ENCODE peak calls at places on chromosome X, in nine cellular contexts. Y is fibroblast of villous mesenchyme; S is fibroblast of pulmonary artery; H is iris pigment epithelial cell; R is stimulated activated naive CD8-positive, alpha-beta T cell treated with anti-CD3 and anti-CD28 coated beads, Interleukin-15, Interleukin-2, amounts not matched to agents 100 U/mL and 50 U/mL, for 24 hours; C is naive thymus-derived CD4-positive, alpha-beta T cell; I is fibroblast of lung; T is activated CD4-positive, alpha-beta T cell treated with anti-CD3 and anti-CD28 coated beads for 4 hours; U is coronary artery. K is an unnamed sample.

GRCh38 chrX:8879750-8880149 is 78.6 kb upstream of the FAM9A start:
- DNase-seq in H (peak), I (peak), S (peak), R (peak), U (no peak), Y (peak), T (peak), C (peak), K (peak)

GRCh38 chrX:40331353-40331752 is 233.6 kb upstream of the BCOR start:
- DNase-seq in C (no peak), T (no peak), S (no peak), I (no peak), R (no peak), Y (no peak), H (no peak), U (no peak), K (no peak)

GRCh38 chrX:48531359-48531954 is 8.1 kb upstream of the TBC1D25 start:
- DNase-seq in H (peak), T (no peak), S (peak), C (no peak), U (no peak), R (no peak), I (peak), Y (peak), K (no peak)

GRCh38 chrX:20594985-20595384 is 328.3 kb upstream of the RPS6KA3 start:
- DNase-seq in R (no peak), T (no peak), I (peak), U (no peak), H (no peak), S (peak), Y (no peak), C (no peak), K (no peak)

GRCh38 chrX:39810901-39811300 is 286.9 kb downstream of the BCOR start:
- DNase-seq in I (no peak), U (no peak), R (no peak), S (no peak), T (no peak), C (no peak), H (no peak), Y (no peak), K (no peak)

GRCh38 chrX:136032370-136032769 is 47.1 kb downstream of the SLC9A6 start:
- DNase-seq in U (no peak), H (no peak), C (no peak), S (no peak), R (no peak), Y (peak), I (peak), T (no peak), K (no peak)

GRCh38 chrX:15761564-15762191 is 23.6 kb downstream of the CA5B start:
- DNase-seq in R (peak), Y (peak), T (peak), S (peak), U (no peak), C (peak), H (no peak), I (peak), K (peak)

GRCh38 chrX:27444093-27444908 is 18.8 kb downstream of the PPP4R3C start:
- DNase-seq in H (peak), S (no peak), R (no peak), C (no peak), U (no peak), T (no peak), Y (peak), I (peak), K (no peak)

GRCh38 chrX:148556498-148556897 is 56.1 kb downstream of the AFF2 start:
- DNase-seq in R (no peak), Y (no peak), C (no peak), H (no peak), S (no peak), U (no peak), T (no peak), I (no peak), K (no peak)

GRCh38 chrX:133859336-133859735 is 126.1 kb downstream of the GPC3 start:
- DNase-seq in U (no peak), S (no peak), I (no peak), R (no peak), Y (no peak), T (no peak), H (no peak), C (no peak), K (no peak)

GRCh38 chrX:70174754-70175153 is 2.5 kb upstream of the DGAT2L6 start:
- DNase-seq in R (no peak), U (no peak), Y (no peak), S (peak), H (peak), I (peak), T (no peak), C (no peak), K (no peak)

GRCh38 chrX:19670321-19670750 is 155.0 kb upstream of the MAP3K15 start:
- DNase-seq in S (peak), U (no peak), T (no peak), R (no peak), I (peak), Y (peak), H (peak), C (no peak), K (no peak)

GRCh38 chrX:45719751-45720501 is 519.2 kb upstream of the DIPK2B start:
- DNase-seq in Y (no peak), I (no peak), S (peak), U (no peak), C (no peak), T (no peak), H (peak), R (no peak), K (no peak)

GRCh38 chrX:8067754-8068469 is 103.2 kb downstream of the VCX2 start:
- DNase-seq in U (no peak), H (peak), C (no peak), T (no peak), I (peak), Y (peak), S (peak), R (no peak), K (no peak)

GRCh38 chrX:68428431-68428830 is 4.9 kb downstream of the OPHN1 start:
- DNase-seq in C (no peak), I (peak), Y (peak), H (peak), S (peak), U (no peak), T (no peak), R (no peak), K (no peak)

GRCh38 chrX:17567821-17568220 is 169.5 kb upstream of the SCML1 start:
- DNase-seq in R (no peak), H (no peak), C (no peak), S (no peak), U (no peak), I (no peak), T (no peak), Y (no peak), K (no peak)

GRCh38 chrX:38431525-38431924 is 79.1 kb downstream of the OTC start:
- DNase-seq in S (no peak), T (no peak), H (no peak), I (no peak), C (no peak), Y (no peak), R (no peak), U (no peak), K (no peak)

GRCh38 chrX:143661286-143661685 is 25.4 kb upstream of the SLITRK4 start:
- DNase-seq in T (no peak), C (no peak), I (no peak), S (no peak), R (no peak), Y (no peak), H (no peak), U (no peak), K (no peak)

GRCh38 chrX:332916-333610 is 14.5 kb upstream of the GTPBP6 start:
- DNase-seq in H (no peak), R (no peak), T (no peak), U (no peak), C (no peak), S (no peak), I (no peak), Y (no peak), K (no peak)

GRCh38 chrX:29530520-29530919 is 684.8 kb upstream of the MAGEB2 start:
- DNase-seq in R (no peak), H (peak), T (no peak), I (peak), Y (peak), S (peak), C (no peak), U (no peak), K (no peak)

GRCh38 chrX:13088155-13088485 is 43.7 kb upstream of the FAM9C start:
- DNase-seq in C (no peak), S (no peak), R (no peak), Y (no peak), T (no peak), U (no peak), I (no peak), H (no peak), K (peak)

GRCh38 chrX:19866626-19867410 is 20.6 kb downstream of the SH3KBP1 start:
- DNase-seq in R (no peak), T (no peak), I (no peak), H (no peak), C (no peak), Y (no peak), U (no peak), S (no peak), K (peak)

GRCh38 chrX:12779534-12779933 is 11.7 kb upstream of the PRPS2 start:
- DNase-seq in S (peak), U (no peak), I (no peak), H (peak), Y (no peak), C (no peak), T (no peak), R (no peak), K (no peak)

GRCh38 chrX:17373337-17373736 is 1.7 kb upstream of the NHS start:
- DNase-seq in U (no peak), Y (no peak), S (no peak), H (no peak), T (no peak), R (no peak), I (no peak), C (no peak), K (no peak)

GRCh38 chrX:107537815-107538214 is 88.4 kb downstream of the FRMPD3 start:
- DNase-seq in Y (peak), C (peak), U (no peak), S (peak), R (peak), I (peak), T (peak), H (peak), K (peak)

GRCh38 chrX:68503830-68504229 is 5.0 kb downstream of the YIPF6 start:
- DNase-seq in I (no peak), S (no peak), H (peak), T (peak), C (no peak), R (peak), Y (peak), U (no peak), K (no peak)

GRCh38 chrX:101397779-101398178 is 7.0 kb downstream of the RPL36A start:
- DNase-seq in S (no peak), U (no peak), I (peak), T (no peak), Y (no peak), C (no peak), R (no peak), H (peak), K (no peak)

GRCh38 chrX:69615779-69616519 is at the start of gene EDA:
- DNase-seq in H (peak), C (peak), R (peak), I (peak), Y (peak), S (peak), T (peak), U (peak), K (peak)

GRCh38 chrX:141320801-141321200 is 78.5 kb upstream of the SPANXC start:
- DNase-seq in C (no peak), R (no peak), Y (no peak), S (peak), I (no peak), H (peak), T (no peak), U (no peak), K (no peak)

GRCh38 chrX:115642304-115642703 is 81.3 kb downstream of the PLS3 start:
- DNase-seq in R (no peak), H (no peak), T (no peak), C (no peak), S (no peak), I (no peak), U (no peak), Y (no peak), K (peak)

GRCh38 chrX:989959-990510 is 222.4 kb downstream of the CRLF2 start:
- DNase-seq in R (no peak), Y (peak), S (peak), H (peak), I (peak), C (peak), T (peak), U (peak), K (peak)

GRCh38 chrX:19772306-19772705 is 115.1 kb downstream of the SH3KBP1 start:
- DNase-seq in I (peak), T (no peak), R (no peak), U (no peak), C (no peak), Y (peak), H (peak), S (peak), K (no peak)

GRCh38 chrX:69307736-69308135 is 142.5 kb upstream of the PJA1 start:
- DNase-seq in S (no peak), T (no peak), C (no peak), Y (no peak), H (no peak), U (no peak), I (no peak), R (no peak), K (no peak)

GRCh38 chrX:63889001-63889400 is 104.0 kb upstream of the ARHGEF9 start:
- DNase-seq in C (no peak), S (peak), Y (peak), T (no peak), I (peak), H (peak), U (no peak), R (no peak), K (no peak)

GRCh38 chrX:46477435-46477834 is 67.8 kb downstream of the ZNF674 start:
- DNase-seq in U (no peak), T (no peak), S (peak), R (no peak), C (no peak), I (peak), H (peak), Y (peak), K (no peak)

GRCh38 chrX:103376979-103377324 is 614 bp downstream of the BEX3 start:
- DNase-seq in I (peak), S (peak), U (no peak), Y (no peak), R (no peak), C (peak), H (no peak), T (no peak), K (peak)

GRCh38 chrX:51292421-51292820 is 40.2 kb upstream of the NUDT10 start:
- DNase-seq in T (no peak), I (no peak), H (no peak), R (no peak), S (no peak), C (no peak), Y (no peak), U (no peak), K (no peak)

GRCh38 chrX:8668797-8669196 is 63.1 kb downstream of the ANOS1 start:
- DNase-seq in Y (no peak), T (no peak), C (no peak), I (no peak), H (no peak), U (no peak), S (no peak), R (no peak), K (no peak)